ENCODE peak calls at places on chromosome 15, in five cellular contexts. M, D, Y, X and V are unnamed samples.

GRCh38 chr15:85800460-85801123 is 5.9 kb upstream of the KLHL25 start:
- ATAC-seq in M (peak; percentile 95), X (no peak), Y (peak; percentile 99), D (no peak), V (peak; percentile 67)

GRCh38 chr15:50257924-50258323 is 7.6 kb downstream of the HDC start:
- ATAC-seq in X (no peak), D (no peak), Y (peak; percentile 45), M (peak; percentile 90), V (no peak)

GRCh38 chr15:44183363-44183762 is 11.7 kb downstream of the FRMD5 start:
- ATAC-seq in D (no peak), Y (no peak), X (no peak), M (peak; percentile 31), V (no peak)

GRCh38 chr15:62566248-62566647 is 401.2 kb upstream of the C2CD4B start:
- ATAC-seq in D (no peak), M (peak; percentile 60), Y (no peak), X (no peak), V (no peak)

GRCh38 chr15:63491116-63491817 is 13.1 kb upstream of the USP3 start:
- ATAC-seq in Y (peak; percentile 39), M (no peak), X (no peak), D (no peak), V (peak; percentile 37)

GRCh38 chr15:39127151-39127815 is 453.6 kb upstream of the THBS1 start:
- ATAC-seq in M (peak; percentile 5), Y (peak; percentile 28), X (no peak), D (no peak), V (no peak)

GRCh38 chr15:91302588-91303439 is 202.8 kb downstream of the SV2B start:
- ATAC-seq in X (peak; percentile 55), D (peak; percentile 35), Y (peak; percentile 85), M (peak; percentile 81), V (peak; percentile 55)

GRCh38 chr15:100124936-100125626 is 216.7 kb downstream of the ADAMTS17 start:
- ATAC-seq in Y (no peak), D (no peak), M (no peak), X (no peak), V (no peak)